ENCODE peak calls at places on chromosomes 3 and 15, in four cellular contexts. I is GOT3; E is stimulated activated CD4-positive, alpha-beta T cell treated with anti-CD3 and anti-CD28 coated beads, Interleukin-2, amount 100 ng/mL, for 24 hours; Y is SHP77. Z is an unnamed sample.

GRCh38 chr15:66154581-66154980 is 99.0 kb downstream of the MEGF11 start:
- DNase-seq in I (no peak), E (no peak), Y (peak; percentile 84), Z (no peak)

GRCh38 chr3:197807969-197808587 is 17.0 kb downstream of the LRCH3 start:
- DNase-seq in I (no peak), E (no peak), Y (no peak), Z (no peak)

GRCh38 chr3:40336511-40337135 is 27.1 kb downstream of the EIF1B start:
- DNase-seq in I (no peak), E (no peak), Y (no peak), Z (no peak)

GRCh38 chr3:115098354-115099073 is 48.6 kb downstream of the ZBTB20 start:
- DNase-seq in I (no peak), E (no peak), Y (no peak), Z (no peak)

GRCh38 chr3:140185375-140185774 is 250.4 kb downstream of the CLSTN2 start:
- DNase-seq in I (no peak), E (no peak), Y (no peak), Z (no peak)

GRCh38 chr3:64031540-64032533 is 8.5 kb upstream of the PSMD6 start:
- DNase-seq in I (no peak), E (no peak), Y (no peak), Z (no peak)

GRCh38 chr3:128502712-128503111 is 9.7 kb upstream of the GATA2 start:
- DNase-seq in I (no peak), E (no peak), Y (no peak), Z (no peak)

GRCh38 chr3:170278632-170279031 is 56.4 kb downstream of the PRKCI start:
- DNase-seq in I (no peak), E (no peak), Y (no peak), Z (peak; percentile 3)

GRCh38 chr15:54305138-54305537 is 326.9 kb downstream of the UNC13C start:
- DNase-seq in I (no peak), E (no peak), Y (no peak), Z (no peak)

GRCh38 chr3:51343918-51344687 is 41.0 kb upstream of the MANF start:
- DNase-seq in I (no peak), E (no peak), Y (no peak), Z (no peak)

GRCh38 chr15:101087172-101087769 is 164.6 kb downstream of the CHSY1 start:
- DNase-seq in I (no peak), E (no peak), Y (no peak), Z (no peak)

GRCh38 chr15:81000144-81000625 is 538 bp upstream of the TLNRD1 start:
- DNase-seq in I (no peak), E (peak; percentile 25), Y (no peak), Z (no peak)

GRCh38 chr3:121630355-121630754 is 30.3 kb downstream of the HCLS1 start:
- DNase-seq in I (no peak), E (no peak), Y (no peak), Z (no peak)

GRCh38 chr3:57001356-57001755 is 59.1 kb upstream of the SPATA12 start:
- DNase-seq in I (no peak), E (no peak), Y (no peak), Z (no peak)

GRCh38 chr3:70647823-70648222 is 335.4 kb upstream of the MDFIC2 start:
- DNase-seq in I (no peak), E (no peak), Y (no peak), Z (no peak)

GRCh38 chr3:54087581-54088410 is 34.6 kb upstream of the CACNA2D3 start:
- DNase-seq in I (no peak), E (no peak), Y (no peak), Z (no peak)

GRCh38 chr3:114624676-114625181 is 330.9 kb downstream of the TIGIT start:
- DNase-seq in I (peak; percentile 49), E (no peak), Y (peak; percentile 92), Z (no peak)

GRCh38 chr3:127770671-127771370 is 51.5 kb downstream of the MGLL start:
- DNase-seq in I (no peak), E (no peak), Y (no peak), Z (peak; percentile 93)

GRCh38 chr3:160400631-160401150 is 1.2 kb downstream of the SMC4 start:
- DNase-seq in I (no peak), E (peak; percentile 29), Y (no peak), Z (no peak)

GRCh38 chr15:82572311-82572710 is 32.1 kb upstream of the RPS17 start:
- DNase-seq in I (no peak), E (no peak), Y (no peak), Z (no peak)

GRCh38 chr15:72509484-72509883 is 35.4 kb downstream of the ARIH1 start:
- DNase-seq in I (no peak), E (no peak), Y (no peak), Z (no peak)

GRCh38 chr3:14210843-14211594 is 32.4 kb downstream of the LSM3 start:
- DNase-seq in I (no peak), E (no peak), Y (no peak), Z (no peak)

GRCh38 chr3:4948395-4948794 is 30.8 kb upstream of the BHLHE40 start:
- DNase-seq in I (no peak), E (no peak), Y (no peak), Z (no peak)

GRCh38 chr3:137761099-137761562 is 3.0 kb upstream of the SOX14 start:
- DNase-seq in I (no peak), E (no peak), Y (no peak), Z (no peak)

GRCh38 chr15:39934415-39935044 is 615 bp downstream of the EIF2AK4 start:
- DNase-seq in I (no peak), E (no peak), Y (no peak), Z (no peak)

GRCh38 chr15:31489801-31490646 is 163.4 kb downstream of the KLF13 start:
- DNase-seq in I (no peak), E (no peak), Y (peak; percentile 55), Z (no peak)

GRCh38 chr3:132881756-132882409 is 156.3 kb upstream of the TMEM108 start:
- DNase-seq in I (no peak), E (no peak), Y (no peak), Z (no peak)

GRCh38 chr3:108008106-108008505 is 82.7 kb downstream of the CD47 start:
- DNase-seq in I (no peak), E (no peak), Y (no peak), Z (no peak)

GRCh38 chr3:119746423-119746822 is 35.5 kb upstream of the NR1I2 start:
- DNase-seq in I (no peak), E (no peak), Y (no peak), Z (no peak)

GRCh38 chr3:182947892-182948291 is 32.4 kb downstream of the DCUN1D1 start:
- DNase-seq in I (no peak), E (no peak), Y (peak; percentile 10), Z (no peak)

GRCh38 chr15:74541494-74542191 is 623 bp downstream of the ARID3B start:
- DNase-seq in I (no peak), E (peak; percentile 73), Y (peak; percentile 22), Z (no peak)

GRCh38 chr3:30139283-30139682 is 467.1 kb upstream of the TGFBR2 start:
- DNase-seq in I (no peak), E (no peak), Y (no peak), Z (no peak)

GRCh38 chr3:187669675-187670504 is at the start of gene SST:
- DNase-seq in I (no peak), E (no peak), Y (no peak), Z (no peak)

GRCh38 chr3:192875971-192876565 is 41.6 kb downstream of the MB21D2 start:
- DNase-seq in I (no peak), E (no peak), Y (no peak), Z (no peak)

GRCh38 chr3:25171118-25171912 is 256.7 kb upstream of the RARB start:
- DNase-seq in I (no peak), E (no peak), Y (no peak), Z (no peak)